ENCODE peak calls at places on chromosomes 7 and 10, in seven cellular contexts. B is stimulated activated CD8-positive, alpha-beta memory T cell treated with anti-CD3 and anti-CD28 coated beads, Interleukin-2, amount 100 ng/mL, for 48 hours; I is progenitor cell of endocrine pancreas; C is psoas muscle; G is stimulated activated CD4-positive, alpha-beta T cell treated with anti-CD3 and anti-CD28 coated beads, Interleukin-2, amount 100 ng/mL, for 24 hours; O is GF-D8; M is heart right ventricle. T is an unnamed sample.

GRCh38 chr7:106382929-106383328 is 98.1 kb upstream of the NAMPT start:
- DNase-seq in B (no peak), I (no peak), C (no peak), G (no peak), O (no peak), M (no peak), T (no peak)

GRCh38 chr10:46092523-46093195 is 46.6 kb upstream of the MSMB start:
- DNase-seq in B (no peak), I (no peak), C (no peak), G (no peak), O (peak), M (no peak), T (no peak)

GRCh38 chr7:82376739-82377138 is 66.8 kb downstream of the CACNA2D1 start:
- DNase-seq in B (no peak), I (no peak), C (no peak), G (no peak), O (no peak), M (no peak), T (no peak)

GRCh38 chr10:124002391-124003069 is 90.9 kb downstream of the CHST15 start:
- DNase-seq in B (no peak), I (no peak), C (no peak), G (no peak), O (no peak), M (no peak), T (no peak)

GRCh38 chr10:131587976-131588680 is 276.6 kb upstream of the TCERG1L start:
- DNase-seq in B (no peak), I (no peak), C (no peak), G (no peak), O (no peak), M (no peak), T (no peak)

GRCh38 chr7:127578711-127579275 is 6.6 kb downstream of the GCC1 start:
- DNase-seq in B (no peak), I (no peak), C (no peak), G (no peak), O (no peak), M (no peak), T (no peak)

GRCh38 chr7:88586219-88586618 is 173.3 kb upstream of the ZNF804B start:
- DNase-seq in B (no peak), I (no peak), C (no peak), G (no peak), O (no peak), M (no peak), T (no peak)

GRCh38 chr10:78255796-78256638 is 222.4 kb downstream of the RPS24 start:
- DNase-seq in B (no peak), I (no peak), C (peak), G (no peak), O (peak), M (no peak), T (peak)

GRCh38 chr10:73816917-73817729 is 5.7 kb upstream of the NDST2 start:
- DNase-seq in B (no peak), I (no peak), C (no peak), G (no peak), O (no peak), M (no peak), T (no peak)

GRCh38 chr7:79287976-79288375 is 165.5 kb downstream of the MAGI2 start:
- DNase-seq in B (no peak), I (no peak), C (no peak), G (no peak), O (no peak), M (no peak), T (peak)

GRCh38 chr10:61959814-61960213 is 58.3 kb downstream of the ARID5B start:
- DNase-seq in B (no peak), I (no peak), C (no peak), G (no peak), O (no peak), M (no peak), T (no peak)

GRCh38 chr7:10237306-10237705 is 736.4 kb upstream of the PHF14 start:
- DNase-seq in B (no peak), I (no peak), C (no peak), G (no peak), O (no peak), M (no peak), T (peak)

GRCh38 chr10:74011762-74012161 is 13.8 kb downstream of the VCL start:
- DNase-seq in B (no peak), I (no peak), C (no peak), G (no peak), O (peak), M (no peak), T (peak)

GRCh38 chr7:20993693-20994092 is 207.0 kb upstream of the SP8 start:
- DNase-seq in B (no peak), I (no peak), C (no peak), G (no peak), O (no peak), M (no peak), T (no peak)

GRCh38 chr10:48606530-48607355 is 1.9 kb upstream of the ARHGAP22 start:
- DNase-seq in B (no peak), I (no peak), C (peak), G (no peak), O (peak), M (no peak), T (peak)

GRCh38 chr10:104246981-104247380 is 7.7 kb upstream of the GSTO1 start:
- DNase-seq in B (no peak), I (no peak), C (no peak), G (no peak), O (peak), M (no peak), T (peak)

GRCh38 chr7:35035511-35035921 is 1.8 kb downstream of the DPY19L1 start:
- DNase-seq in B (no peak), I (no peak), C (no peak), G (no peak), O (no peak), M (no peak), T (peak)

GRCh38 chr10:86661161-86662025 is 6.9 kb upstream of the LDB3 start:
- DNase-seq in B (no peak), I (no peak), C (peak), G (no peak), O (no peak), M (peak), T (peak)

GRCh38 chr10:97321032-97321806 is 2.1 kb downstream of the FRAT1 start:
- DNase-seq in B (no peak), I (no peak), C (peak), G (no peak), O (peak), M (peak), T (no peak)

GRCh38 chr7:20778063-20778721 is 8.5 kb downstream of the SP8 start:
- DNase-seq in B (no peak), I (peak), C (peak), G (no peak), O (no peak), M (peak), T (peak)

GRCh38 chr10:33484787-33485186 is 150.3 kb upstream of the NRP1 start:
- DNase-seq in B (no peak), I (no peak), C (no peak), G (no peak), O (no peak), M (no peak), T (peak)

GRCh38 chr10:8044908-8045727 is 9.4 kb upstream of the GATA3 start:
- DNase-seq in B (no peak), I (no peak), C (no peak), G (no peak), O (no peak), M (no peak), T (no peak)

GRCh38 chr10:454860-455259 is 234.6 kb downstream of the DIP2C start:
- DNase-seq in B (no peak), I (no peak), C (peak), G (no peak), O (no peak), M (no peak), T (peak)

GRCh38 chr7:45000096-45001032 is at the start of gene CCM2:
- DNase-seq in B (no peak), I (peak), C (peak), G (no peak), O (no peak), M (peak), T (peak)

GRCh38 chr10:526651-527312 is 162.7 kb downstream of the DIP2C start:
- DNase-seq in B (no peak), I (no peak), C (no peak), G (no peak), O (no peak), M (no peak), T (no peak)

GRCh38 chr7:19114591-19114855 is 2.9 kb downstream of the TWIST1 start:
- DNase-seq in B (no peak), I (no peak), C (no peak), G (no peak), O (no peak), M (no peak), T (peak)